ENCODE peak calls at places on chromosome 15, in four cellular contexts. T is T-helper 9 cell, Q is COR-L47, B is HCEC 1CT. P is an unnamed sample.

GRCh38 chr15:63019539-63020109 is 22.9 kb upstream of the TPM1 start:
- DNase-seq in B (peak; percentile 72), Q (no peak), T (no peak), P (peak; percentile 82)

GRCh38 chr15:55060831-55061230 is 135.9 kb downstream of the RSL24D1 start:
- DNase-seq in T (no peak), Q (no peak), B (no peak), P (no peak)

GRCh38 chr15:95760508-95760907 is 570.0 kb upstream of the NR2F2 start:
- DNase-seq in B (peak; percentile 17), T (no peak), Q (no peak), P (no peak)

GRCh38 chr15:77060560-77060959 is 10.3 kb downstream of the TSPAN3 start:
- DNase-seq in Q (no peak), B (peak; percentile 62), T (no peak), P (peak; percentile 25)

GRCh38 chr15:36898522-36899126 is 201.7 kb downstream of the MEIS2 start:
- DNase-seq in Q (no peak), B (no peak), T (no peak), P (no peak)

GRCh38 chr15:92958105-92958504 is 58.0 kb downstream of the CHD2 start:
- DNase-seq in Q (no peak), B (peak; percentile 9), T (peak; percentile 11), P (no peak)

GRCh38 chr15:40859206-40859851 is 14.7 kb downstream of the RHOV start:
- DNase-seq in T (peak; percentile 84), Q (peak; percentile 68), B (peak; percentile 55), P (peak; percentile 67)

GRCh38 chr15:73628976-73629854 is 4.0 kb downstream of the NPTN start:
- DNase-seq in B (peak; percentile 56), Q (no peak), T (no peak), P (no peak)

GRCh38 chr15:101011582-101011981 is 92.4 kb downstream of the LRRK1 start:
- DNase-seq in T (no peak), Q (no peak), B (no peak), P (no peak)

GRCh38 chr15:62796296-62796695 is 246.3 kb upstream of the TPM1 start:
- DNase-seq in T (no peak), Q (no peak), B (no peak), P (no peak)

GRCh38 chr15:60840703-60841411 is 361.9 kb upstream of the ICE2 start:
- DNase-seq in T (peak; percentile 34), B (no peak), Q (no peak), P (no peak)

GRCh38 chr15:57019496-57020160 is 101.2 kb downstream of the TCF12 start:
- DNase-seq in T (no peak), B (no peak), Q (no peak), P (no peak)